ENCODE peak calls at places on chromosomes 11 and 22, in four cellular contexts. One of them, this sample, is unnamed.

GRCh38 chr11:111978028-111978771 is 41.1 kb downstream of the DIXDC1 start:
- DNase-seq in activated gamma-delta T cell treated with Interleukin-2 at 50 U/mL for 16 hours: no peak
- DNase-seq in hypothalamus: peak
- DNase-seq in EL: peak
- DNase-seq in this sample: no peak

GRCh38 chr11:2258501-2259465 is 11.6 kb downstream of the ASCL2 start:
- DNase-seq in activated gamma-delta T cell treated with Interleukin-2 at 50 U/mL for 16 hours: no peak
- DNase-seq in hypothalamus: no peak
- DNase-seq in EL: no peak
- DNase-seq in this sample: no peak

GRCh38 chr22:28052818-28053217 is 133.8 kb upstream of the PITPNB start:
- DNase-seq in activated gamma-delta T cell treated with Interleukin-2 at 50 U/mL for 16 hours: no peak
- DNase-seq in hypothalamus: no peak
- DNase-seq in EL: no peak
- DNase-seq in this sample: no peak

GRCh38 chr22:50326959-50327710 is at the start of gene DENND6B:
- DNase-seq in activated gamma-delta T cell treated with Interleukin-2 at 50 U/mL for 16 hours: peak
- DNase-seq in hypothalamus: peak
- DNase-seq in EL: peak
- DNase-seq in this sample: peak

GRCh38 chr11:77542296-77542695 is 47.5 kb upstream of the AQP11 start:
- DNase-seq in activated gamma-delta T cell treated with Interleukin-2 at 50 U/mL for 16 hours: no peak
- DNase-seq in hypothalamus: no peak
- DNase-seq in EL: peak
- DNase-seq in this sample: no peak

GRCh38 chr11:117583063-117583801 is 213.8 kb downstream of the DSCAML1 start:
- DNase-seq in activated gamma-delta T cell treated with Interleukin-2 at 50 U/mL for 16 hours: no peak
- DNase-seq in hypothalamus: no peak
- DNase-seq in EL: no peak
- DNase-seq in this sample: no peak

GRCh38 chr11:76170473-76170872 is 35.8 kb downstream of the WNT11 start:
- DNase-seq in activated gamma-delta T cell treated with Interleukin-2 at 50 U/mL for 16 hours: no peak
- DNase-seq in hypothalamus: no peak
- DNase-seq in EL: no peak
- DNase-seq in this sample: no peak

GRCh38 chr11:134252539-134253188 is 488 bp downstream of the THYN1 start:
- DNase-seq in activated gamma-delta T cell treated with Interleukin-2 at 50 U/mL for 16 hours: peak
- DNase-seq in hypothalamus: peak
- DNase-seq in EL: no peak
- DNase-seq in this sample: no peak

GRCh38 chr11:28835790-28836189 is 727.6 kb downstream of the METTL15 start:
- DNase-seq in activated gamma-delta T cell treated with Interleukin-2 at 50 U/mL for 16 hours: no peak
- DNase-seq in hypothalamus: no peak
- DNase-seq in EL: peak
- DNase-seq in this sample: no peak

GRCh38 chr11:118373871-118374270 is 14.5 kb downstream of the UBE4A start:
- DNase-seq in activated gamma-delta T cell treated with Interleukin-2 at 50 U/mL for 16 hours: no peak
- DNase-seq in hypothalamus: no peak
- DNase-seq in EL: no peak
- DNase-seq in this sample: no peak

GRCh38 chr11:1564535-1565172 is 7.4 kb downstream of the DUSP8 start:
- DNase-seq in activated gamma-delta T cell treated with Interleukin-2 at 50 U/mL for 16 hours: no peak
- DNase-seq in hypothalamus: peak
- DNase-seq in EL: peak
- DNase-seq in this sample: no peak

GRCh38 chr11:35661539-35661938 is 1.0 kb upstream of the TRIM44 start:
- DNase-seq in activated gamma-delta T cell treated with Interleukin-2 at 50 U/mL for 16 hours: no peak
- DNase-seq in hypothalamus: no peak
- DNase-seq in EL: no peak
- DNase-seq in this sample: no peak

GRCh38 chr11:59510917-59511589 is at the start of gene OR4D9:
- DNase-seq in activated gamma-delta T cell treated with Interleukin-2 at 50 U/mL for 16 hours: no peak
- DNase-seq in hypothalamus: no peak
- DNase-seq in EL: no peak
- DNase-seq in this sample: no peak

GRCh38 chr11:11250470-11250869 is 102.6 kb downstream of the CSNK2A3 start:
- DNase-seq in activated gamma-delta T cell treated with Interleukin-2 at 50 U/mL for 16 hours: no peak
- DNase-seq in hypothalamus: no peak
- DNase-seq in EL: no peak
- DNase-seq in this sample: no peak

GRCh38 chr22:45441158-45441557 is 27.7 kb downstream of the RIBC2 start:
- DNase-seq in activated gamma-delta T cell treated with Interleukin-2 at 50 U/mL for 16 hours: no peak
- DNase-seq in hypothalamus: no peak
- DNase-seq in EL: peak
- DNase-seq in this sample: no peak

GRCh38 chr11:92865352-92865751 is 104.1 kb upstream of the MTNR1B start:
- DNase-seq in activated gamma-delta T cell treated with Interleukin-2 at 50 U/mL for 16 hours: no peak
- DNase-seq in hypothalamus: no peak
- DNase-seq in EL: peak
- DNase-seq in this sample: no peak

GRCh38 chr11:60985991-60986915 is 14.8 kb downstream of the CD6 start:
- DNase-seq in activated gamma-delta T cell treated with Interleukin-2 at 50 U/mL for 16 hours: peak
- DNase-seq in hypothalamus: no peak
- DNase-seq in EL: peak
- DNase-seq in this sample: peak

This sample was measured in central memory CD8-positive, alpha-beta T cell.